ENCODE peak calls at places on chromosomes 5 and 9, in six cellular contexts. One of them, this sample, is unnamed.

GRCh38 chr5:6713274-6714181 is at the start of gene TENT4A:
- DNase-seq in HFF-Myc: no peak
- DNase-seq in upper lobe of right lung: peak
- DNase-seq in transverse colon: peak
- DNase-seq in GM23338: no peak
- DNase-seq in uterus: peak
- DNase-seq in this sample: no peak

GRCh38 chr5:150129813-150130492 is 25.7 kb downstream of the PDGFRB start:
- DNase-seq in HFF-Myc: no peak
- DNase-seq in upper lobe of right lung: peak
- DNase-seq in transverse colon: peak
- DNase-seq in GM23338: peak
- DNase-seq in uterus: peak
- DNase-seq in this sample: no peak

GRCh38 chr5:10161778-10162177 is 87.9 kb downstream of the ATPSCKMT start:
- DNase-seq in HFF-Myc: no peak
- DNase-seq in upper lobe of right lung: no peak
- DNase-seq in transverse colon: no peak
- DNase-seq in GM23338: no peak
- DNase-seq in uterus: no peak
- DNase-seq in this sample: no peak

GRCh38 chr9:110199643-110200042 is 8.3 kb downstream of the C9orf152 start:
- DNase-seq in HFF-Myc: no peak
- DNase-seq in upper lobe of right lung: no peak
- DNase-seq in transverse colon: no peak
- DNase-seq in GM23338: no peak
- DNase-seq in uterus: no peak
- DNase-seq in this sample: no peak

GRCh38 chr5:137199966-137200365 is 299.2 kb downstream of the SPOCK1 start:
- DNase-seq in HFF-Myc: no peak
- DNase-seq in upper lobe of right lung: no peak
- DNase-seq in transverse colon: no peak
- DNase-seq in GM23338: peak
- DNase-seq in uterus: no peak
- DNase-seq in this sample: no peak

GRCh38 chr9:129697111-129697955 is 31.9 kb downstream of the PRRX2 start:
- DNase-seq in HFF-Myc: peak
- DNase-seq in upper lobe of right lung: no peak
- DNase-seq in transverse colon: peak
- DNase-seq in GM23338: peak
- DNase-seq in uterus: peak
- DNase-seq in this sample: no peak

GRCh38 chr5:54135042-54135441 is 175.3 kb downstream of the ARL15 start:
- DNase-seq in HFF-Myc: no peak
- DNase-seq in upper lobe of right lung: no peak
- DNase-seq in transverse colon: no peak
- DNase-seq in GM23338: no peak
- DNase-seq in uterus: no peak
- DNase-seq in this sample: no peak

GRCh38 chr9:5516453-5517220 is 6.3 kb downstream of the PDCD1LG2 start:
- DNase-seq in HFF-Myc: no peak
- DNase-seq in upper lobe of right lung: no peak
- DNase-seq in transverse colon: no peak
- DNase-seq in GM23338: no peak
- DNase-seq in uterus: no peak
- DNase-seq in this sample: no peak

GRCh38 chr5:177130211-177131018 is 3.2 kb upstream of the NSD1 start:
- DNase-seq in HFF-Myc: no peak
- DNase-seq in upper lobe of right lung: peak
- DNase-seq in transverse colon: no peak
- DNase-seq in GM23338: peak
- DNase-seq in uterus: no peak
- DNase-seq in this sample: no peak

GRCh38 chr5:54944364-54944763 is 41.0 kb downstream of the ESM1 start:
- DNase-seq in HFF-Myc: peak
- DNase-seq in upper lobe of right lung: no peak
- DNase-seq in transverse colon: no peak
- DNase-seq in GM23338: peak
- DNase-seq in uterus: no peak
- DNase-seq in this sample: peak

GRCh38 chr5:6701500-6701899 is 11.7 kb upstream of the TENT4A start:
- DNase-seq in HFF-Myc: no peak
- DNase-seq in upper lobe of right lung: no peak
- DNase-seq in transverse colon: no peak
- DNase-seq in GM23338: no peak
- DNase-seq in uterus: no peak
- DNase-seq in this sample: no peak

GRCh38 chr5:147458581-147458980 is 51.3 kb downstream of the DPYSL3 start:
- DNase-seq in HFF-Myc: no peak
- DNase-seq in upper lobe of right lung: no peak
- DNase-seq in transverse colon: no peak
- DNase-seq in GM23338: no peak
- DNase-seq in uterus: no peak
- DNase-seq in this sample: no peak

GRCh38 chr5:141805874-141806273 is 72.3 kb downstream of the PCDH1 start:
- DNase-seq in HFF-Myc: no peak
- DNase-seq in upper lobe of right lung: no peak
- DNase-seq in transverse colon: no peak
- DNase-seq in GM23338: no peak
- DNase-seq in uterus: peak
- DNase-seq in this sample: no peak

GRCh38 chr9:134293576-134294227 is 32.6 kb upstream of the RXRA start:
- DNase-seq in HFF-Myc: no peak
- DNase-seq in upper lobe of right lung: no peak
- DNase-seq in transverse colon: no peak
- DNase-seq in GM23338: no peak
- DNase-seq in uterus: no peak
- DNase-seq in this sample: no peak

GRCh38 chr9:129320575-129321311 is 142.7 kb upstream of the IER5L start:
- DNase-seq in HFF-Myc: peak
- DNase-seq in upper lobe of right lung: peak
- DNase-seq in transverse colon: peak
- DNase-seq in GM23338: peak
- DNase-seq in uterus: peak
- DNase-seq in this sample: peak

GRCh38 chr5:114367029-114367428 is 5.2 kb downstream of the KCNN2 start:
- DNase-seq in HFF-Myc: no peak
- DNase-seq in upper lobe of right lung: no peak
- DNase-seq in transverse colon: no peak
- DNase-seq in GM23338: no peak
- DNase-seq in uterus: no peak
- DNase-seq in this sample: no peak

GRCh38 chr9:133945314-133945975 is 46.7 kb downstream of the VAV2 start:
- DNase-seq in HFF-Myc: no peak
- DNase-seq in upper lobe of right lung: peak
- DNase-seq in transverse colon: no peak
- DNase-seq in GM23338: no peak
- DNase-seq in uterus: no peak
- DNase-seq in this sample: no peak

GRCh38 chr5:135073771-135074345 is 39.8 kb upstream of the PITX1 start:
- DNase-seq in HFF-Myc: no peak
- DNase-seq in upper lobe of right lung: no peak
- DNase-seq in transverse colon: no peak
- DNase-seq in GM23338: no peak
- DNase-seq in uterus: no peak
- DNase-seq in this sample: no peak

DNA sequence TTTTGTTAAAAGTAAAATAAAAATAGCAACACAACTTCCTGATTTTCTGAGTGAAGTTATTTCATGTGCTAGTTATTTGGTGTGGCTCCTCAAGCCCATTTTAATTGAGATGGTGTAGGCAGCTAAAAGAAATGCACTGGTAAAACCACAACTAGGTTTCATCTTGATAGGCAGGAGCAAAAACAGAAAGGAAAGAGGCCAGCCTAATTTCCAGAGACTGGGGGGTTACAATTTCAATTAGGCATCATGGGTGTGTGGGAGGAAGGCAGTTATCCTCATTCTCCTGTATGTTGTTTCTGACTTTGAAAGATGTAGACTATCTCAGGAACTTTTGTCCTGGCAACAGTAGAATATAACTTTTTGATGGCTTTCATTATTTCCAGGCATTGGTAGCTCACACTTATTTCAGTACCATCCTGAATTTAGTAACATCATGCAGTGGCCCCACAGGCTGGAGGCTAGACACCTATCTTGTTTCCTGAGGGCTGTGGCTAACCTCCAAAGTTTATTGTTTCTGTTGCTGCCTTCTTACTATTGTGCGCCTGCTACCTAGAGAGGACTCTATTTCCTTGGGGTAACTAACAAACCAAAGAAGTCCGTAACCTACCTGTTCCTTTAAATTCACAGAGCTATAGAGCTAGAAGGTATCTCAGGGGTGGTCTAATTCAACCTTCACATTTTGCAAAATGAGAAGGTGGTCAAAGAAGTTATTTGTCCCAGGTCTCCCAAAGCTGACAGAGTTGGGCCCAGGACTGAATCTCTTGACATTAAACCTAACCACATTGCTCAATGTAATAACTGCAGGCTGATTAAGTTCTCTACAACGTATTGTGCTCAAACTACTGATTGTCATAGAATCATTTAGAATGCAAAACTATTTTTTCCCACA is 42.4 kb downstream of the FYB1 start:
- DNase-seq in HFF-Myc: no peak
- DNase-seq in upper lobe of right lung: no peak
- DNase-seq in transverse colon: no peak
- DNase-seq in GM23338: no peak
- DNase-seq in uterus: no peak
- DNase-seq in this sample: no peak
- H3K4me3 ChIP-seq in HFF-Myc: no peak
- H3K4me3 ChIP-seq in upper lobe of right lung: no peak
- H3K4me3 ChIP-seq in transverse colon: no peak
- H3K4me3 ChIP-seq in GM23338: no peak
- H3K4me3 ChIP-seq in uterus: no peak
- H3K4me3 ChIP-seq in this sample: no peak

GRCh38 chr5:78639811-78640210 is 8.8 kb downstream of the LHFPL2 start:
- DNase-seq in HFF-Myc: no peak
- DNase-seq in upper lobe of right lung: no peak
- DNase-seq in transverse colon: no peak
- DNase-seq in GM23338: no peak
- DNase-seq in uterus: no peak
- DNase-seq in this sample: no peak

GRCh38 chr5:78638423-78638822 is 10.1 kb downstream of the LHFPL2 start:
- DNase-seq in HFF-Myc: peak
- DNase-seq in upper lobe of right lung: no peak
- DNase-seq in transverse colon: peak
- DNase-seq in GM23338: no peak
- DNase-seq in uterus: peak
- DNase-seq in this sample: peak

GRCh38 chr5:78636682-78637081 is 11.9 kb downstream of the LHFPL2 start:
- DNase-seq in HFF-Myc: no peak
- DNase-seq in upper lobe of right lung: no peak
- DNase-seq in transverse colon: no peak
- DNase-seq in GM23338: no peak
- DNase-seq in uterus: no peak
- DNase-seq in this sample: no peak

GRCh38 chr5:78638973-78639669 is 9.5 kb downstream of the LHFPL2 start:
- DNase-seq in HFF-Myc: no peak
- DNase-seq in upper lobe of right lung: no peak
- DNase-seq in transverse colon: no peak
- DNase-seq in GM23338: no peak
- DNase-seq in uterus: no peak
- DNase-seq in this sample: no peak

GRCh38 chr5:78637468-78637867 is 11.1 kb downstream of the LHFPL2 start:
- DNase-seq in HFF-Myc: no peak
- DNase-seq in upper lobe of right lung: no peak
- DNase-seq in transverse colon: no peak
- DNase-seq in GM23338: no peak
- DNase-seq in uterus: no peak
- DNase-seq in this sample: no peak
- H3K4me3 ChIP-seq in HFF-Myc: no peak
- H3K4me3 ChIP-seq in upper lobe of right lung: no peak
- H3K4me3 ChIP-seq in transverse colon: no peak
- H3K4me3 ChIP-seq in GM23338: no peak
- H3K4me3 ChIP-seq in uterus: no peak
- H3K4me3 ChIP-seq in this sample: no peak

DNA sequence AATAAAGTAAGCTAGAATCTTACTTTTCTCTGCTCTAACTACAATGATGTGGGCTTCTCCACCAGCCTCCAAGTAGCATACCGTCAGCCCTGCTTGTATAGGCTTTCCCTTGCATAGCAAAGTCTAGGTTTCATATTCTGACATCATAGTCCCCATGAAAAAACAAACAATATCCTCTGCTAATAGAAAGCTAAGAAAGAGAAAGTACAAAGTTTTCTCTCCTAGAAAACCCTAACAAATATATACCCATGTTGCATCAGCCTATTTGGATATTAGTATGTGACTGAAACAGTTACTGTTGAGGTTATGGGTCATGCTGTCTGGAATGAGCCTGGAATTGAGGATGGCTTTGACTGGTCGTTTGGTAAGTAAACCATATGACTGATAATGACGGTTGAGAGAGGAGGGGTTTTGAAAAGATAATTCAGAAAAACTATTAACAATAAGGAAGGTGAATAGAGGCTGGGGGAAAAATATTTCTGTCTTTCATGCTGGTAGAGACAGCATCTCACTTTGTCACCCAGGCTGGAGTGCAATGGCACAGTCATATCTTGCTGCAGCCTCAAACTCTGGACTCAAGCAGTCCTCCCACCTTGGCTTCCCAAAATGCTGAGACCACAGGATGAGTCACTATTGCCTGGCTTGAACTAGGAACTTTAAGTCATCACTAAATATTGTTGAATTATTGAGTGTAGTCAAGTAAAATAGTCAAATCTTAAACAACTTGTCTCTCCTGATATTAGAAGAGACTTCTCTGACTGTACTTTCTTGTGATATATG is 1696.1 kb downstream of the MAT2B start:
- DNase-seq in HFF-Myc: no peak
- DNase-seq in upper lobe of right lung: no peak
- DNase-seq in transverse colon: no peak
- DNase-seq in GM23338: no peak
- DNase-seq in uterus: no peak
- DNase-seq in this sample: no peak
- H3K4me3 ChIP-seq in HFF-Myc: no peak
- H3K4me3 ChIP-seq in upper lobe of right lung: no peak
- H3K4me3 ChIP-seq in transverse colon: no peak
- H3K4me3 ChIP-seq in GM23338: no peak
- H3K4me3 ChIP-seq in uterus: no peak
- H3K4me3 ChIP-seq in this sample: no peak

GRCh38 chr9:91192379-91192775 is 169.3 kb downstream of the AUH start:
- DNase-seq in HFF-Myc: no peak
- DNase-seq in upper lobe of right lung: no peak
- DNase-seq in transverse colon: no peak
- DNase-seq in GM23338: no peak
- DNase-seq in uterus: no peak
- DNase-seq in this sample: no peak

GRCh38 chr9:91191443-91192378 is 170.0 kb downstream of the AUH start:
- DNase-seq in HFF-Myc: no peak
- DNase-seq in upper lobe of right lung: no peak
- DNase-seq in transverse colon: no peak
- DNase-seq in GM23338: no peak
- DNase-seq in uterus: no peak
- DNase-seq in this sample: no peak

GRCh38 chr9:91187965-91188344 is 173.8 kb downstream of the AUH start:
- DNase-seq in HFF-Myc: no peak
- DNase-seq in upper lobe of right lung: no peak
- DNase-seq in transverse colon: no peak
- DNase-seq in GM23338: no peak
- DNase-seq in uterus: no peak
- DNase-seq in this sample: no peak

GRCh38 chr9:91188719-91189590 is 172.8 kb downstream of the AUH start:
- DNase-seq in HFF-Myc: no peak
- DNase-seq in upper lobe of right lung: no peak
- DNase-seq in transverse colon: no peak
- DNase-seq in GM23338: no peak
- DNase-seq in uterus: no peak
- DNase-seq in this sample: no peak

GRCh38 chr9:91190062-91190461 is 171.7 kb downstream of the AUH start:
- DNase-seq in HFF-Myc: no peak
- DNase-seq in upper lobe of right lung: no peak
- DNase-seq in transverse colon: no peak
- DNase-seq in GM23338: no peak
- DNase-seq in uterus: no peak
- DNase-seq in this sample: no peak
- H3K4me3 ChIP-seq in HFF-Myc: no peak
- H3K4me3 ChIP-seq in upper lobe of right lung: no peak
- H3K4me3 ChIP-seq in transverse colon: no peak
- H3K4me3 ChIP-seq in GM23338: no peak
- H3K4me3 ChIP-seq in uterus: no peak
- H3K4me3 ChIP-seq in this sample: no peak